ENCODE peak calls at places on chromosomes 5 and 9, in seven cellular contexts. One of them, this sample, is unnamed.

GRCh38 chr5:37251673-37252072 is 2.5 kb upstream of the CPLANE1 start:
- DNase-seq in fibroblast of lung: no peak
- DNase-seq in WTC11: no peak
- DNase-seq in NCI-H1417: no peak
- DNase-seq in colonic mucosa: no peak
- DNase-seq in activated T-cell treated with anti-CD3 and anti-CD28 coated beads, Interleukin-2, amount 50 U/mL, for 1 hour: no peak
- DNase-seq in HEK293T: no peak
- DNase-seq in this sample: no peak

GRCh38 chr9:131020388-131020787 is 11.4 kb downstream of the LAMC3 start:
- DNase-seq in fibroblast of lung: peak
- DNase-seq in WTC11: no peak
- DNase-seq in activated T-cell treated with anti-CD3 and anti-CD28 coated beads, Interleukin-2, amount 50 U/mL, for 1 hour: no peak
- DNase-seq in colonic mucosa: no peak
- DNase-seq in HEK293T: no peak
- DNase-seq in NCI-H1417: no peak
- DNase-seq in this sample: peak

GRCh38 chr9:93656426-93657222 is 80.2 kb downstream of the PHF2 start:
- DNase-seq in NCI-H1417: no peak
- DNase-seq in WTC11: peak
- DNase-seq in fibroblast of lung: no peak
- DNase-seq in activated T-cell treated with anti-CD3 and anti-CD28 coated beads, Interleukin-2, amount 50 U/mL, for 1 hour: no peak
- DNase-seq in HEK293T: no peak
- DNase-seq in colonic mucosa: no peak
- DNase-seq in this sample: no peak

GRCh38 chr9:31137850-31138160 is 1246.6 kb upstream of the ACO1 start:
- DNase-seq in NCI-H1417: no peak
- DNase-seq in fibroblast of lung: peak
- DNase-seq in WTC11: no peak
- DNase-seq in HEK293T: no peak
- DNase-seq in activated T-cell treated with anti-CD3 and anti-CD28 coated beads, Interleukin-2, amount 50 U/mL, for 1 hour: no peak
- DNase-seq in colonic mucosa: no peak
- DNase-seq in this sample: no peak

GRCh38 chr5:115842952-115843351 is 1.2 kb downstream of the AP3S1 start:
- DNase-seq in NCI-H1417: peak
- DNase-seq in activated T-cell treated with anti-CD3 and anti-CD28 coated beads, Interleukin-2, amount 50 U/mL, for 1 hour: no peak
- DNase-seq in fibroblast of lung: peak
- DNase-seq in HEK293T: no peak
- DNase-seq in colonic mucosa: no peak
- DNase-seq in WTC11: no peak
- DNase-seq in this sample: no peak

GRCh38 chr5:56481147-56481997 is 248.2 kb upstream of the ANKRD55 start:
- DNase-seq in NCI-H1417: peak
- DNase-seq in WTC11: peak
- DNase-seq in activated T-cell treated with anti-CD3 and anti-CD28 coated beads, Interleukin-2, amount 50 U/mL, for 1 hour: peak
- DNase-seq in fibroblast of lung: peak
- DNase-seq in colonic mucosa: peak
- DNase-seq in HEK293T: peak
- DNase-seq in this sample: peak

GRCh38 chr5:135033866-135034185 is 202 bp downstream of the PITX1 start:
- DNase-seq in HEK293T: no peak
- DNase-seq in fibroblast of lung: no peak
- DNase-seq in NCI-H1417: peak
- DNase-seq in colonic mucosa: no peak
- DNase-seq in activated T-cell treated with anti-CD3 and anti-CD28 coated beads, Interleukin-2, amount 50 U/mL, for 1 hour: no peak
- DNase-seq in WTC11: no peak
- DNase-seq in this sample: peak

GRCh38 chr9:135960328-135961276 is 571 bp downstream of the UBAC1 start:
- DNase-seq in activated T-cell treated with anti-CD3 and anti-CD28 coated beads, Interleukin-2, amount 50 U/mL, for 1 hour: peak
- DNase-seq in HEK293T: no peak
- DNase-seq in fibroblast of lung: no peak
- DNase-seq in WTC11: no peak
- DNase-seq in colonic mucosa: no peak
- DNase-seq in NCI-H1417: peak
- DNase-seq in this sample: peak

GRCh38 chr9:134314950-134315715 is 11.1 kb upstream of the RXRA start:
- DNase-seq in fibroblast of lung: no peak
- DNase-seq in HEK293T: no peak
- DNase-seq in colonic mucosa: no peak
- DNase-seq in NCI-H1417: no peak
- DNase-seq in WTC11: no peak
- DNase-seq in activated T-cell treated with anti-CD3 and anti-CD28 coated beads, Interleukin-2, amount 50 U/mL, for 1 hour: no peak
- DNase-seq in this sample: no peak

GRCh38 chr5:96709152-96709821 is 47.1 kb downstream of the CAST start:
- DNase-seq in HEK293T: no peak
- DNase-seq in NCI-H1417: no peak
- DNase-seq in colonic mucosa: no peak
- DNase-seq in WTC11: no peak
- DNase-seq in activated T-cell treated with anti-CD3 and anti-CD28 coated beads, Interleukin-2, amount 50 U/mL, for 1 hour: no peak
- DNase-seq in fibroblast of lung: peak
- DNase-seq in this sample: peak

GRCh38 chr5:67149933-67150523 is 46.6 kb downstream of the CD180 start:
- DNase-seq in NCI-H1417: peak
- DNase-seq in activated T-cell treated with anti-CD3 and anti-CD28 coated beads, Interleukin-2, amount 50 U/mL, for 1 hour: no peak
- DNase-seq in HEK293T: no peak
- DNase-seq in fibroblast of lung: no peak
- DNase-seq in WTC11: no peak
- DNase-seq in colonic mucosa: no peak
- DNase-seq in this sample: peak

GRCh38 chr5:32903613-32904012 is 192.5 kb downstream of the NPR3 start:
- DNase-seq in colonic mucosa: no peak
- DNase-seq in WTC11: no peak
- DNase-seq in activated T-cell treated with anti-CD3 and anti-CD28 coated beads, Interleukin-2, amount 50 U/mL, for 1 hour: no peak
- DNase-seq in NCI-H1417: no peak
- DNase-seq in fibroblast of lung: no peak
- DNase-seq in HEK293T: no peak
- DNase-seq in this sample: no peak

GRCh38 chr5:68711311-68712200 is 382.3 kb upstream of the SLC30A5 start:
- DNase-seq in colonic mucosa: no peak
- DNase-seq in WTC11: no peak
- DNase-seq in fibroblast of lung: no peak
- DNase-seq in activated T-cell treated with anti-CD3 and anti-CD28 coated beads, Interleukin-2, amount 50 U/mL, for 1 hour: peak
- DNase-seq in HEK293T: no peak
- DNase-seq in NCI-H1417: peak
- DNase-seq in this sample: peak

GRCh38 chr9:86637515-86637914 is 283.3 kb upstream of the TUT7 start:
- DNase-seq in fibroblast of lung: peak
- DNase-seq in WTC11: peak
- DNase-seq in activated T-cell treated with anti-CD3 and anti-CD28 coated beads, Interleukin-2, amount 50 U/mL, for 1 hour: no peak
- DNase-seq in colonic mucosa: no peak
- DNase-seq in HEK293T: peak
- DNase-seq in NCI-H1417: no peak
- DNase-seq in this sample: no peak

GRCh38 chr9:80995759-80996158 is 693.6 kb downstream of the TLE1 start:
- DNase-seq in fibroblast of lung: peak
- DNase-seq in NCI-H1417: no peak
- DNase-seq in colonic mucosa: no peak
- DNase-seq in HEK293T: no peak
- DNase-seq in WTC11: no peak
- DNase-seq in activated T-cell treated with anti-CD3 and anti-CD28 coated beads, Interleukin-2, amount 50 U/mL, for 1 hour: no peak
- DNase-seq in this sample: peak

GRCh38 chr5:41420509-41421067 is 89.8 kb downstream of the PLCXD3 start:
- DNase-seq in colonic mucosa: no peak
- DNase-seq in fibroblast of lung: no peak
- DNase-seq in HEK293T: no peak
- DNase-seq in WTC11: no peak
- DNase-seq in activated T-cell treated with anti-CD3 and anti-CD28 coated beads, Interleukin-2, amount 50 U/mL, for 1 hour: no peak
- DNase-seq in NCI-H1417: no peak
- DNase-seq in this sample: no peak

GRCh38 chr9:92324889-92325268 is 271 bp downstream of the NOL8 start:
- DNase-seq in fibroblast of lung: no peak
- DNase-seq in HEK293T: no peak
- DNase-seq in WTC11: no peak
- DNase-seq in activated T-cell treated with anti-CD3 and anti-CD28 coated beads, Interleukin-2, amount 50 U/mL, for 1 hour: no peak
- DNase-seq in NCI-H1417: no peak
- DNase-seq in colonic mucosa: no peak
- DNase-seq in this sample: peak

GRCh38 chr5:93330506-93330905 is 250.5 kb downstream of the NR2F1-AS1 start:
- DNase-seq in colonic mucosa: no peak
- DNase-seq in WTC11: no peak
- DNase-seq in fibroblast of lung: peak
- DNase-seq in HEK293T: no peak
- DNase-seq in activated T-cell treated with anti-CD3 and anti-CD28 coated beads, Interleukin-2, amount 50 U/mL, for 1 hour: no peak
- DNase-seq in NCI-H1417: no peak
- DNase-seq in this sample: peak

GRCh38 chr9:79623799-79624721 is 52.3 kb downstream of the TLE4 start:
- DNase-seq in HEK293T: peak
- DNase-seq in activated T-cell treated with anti-CD3 and anti-CD28 coated beads, Interleukin-2, amount 50 U/mL, for 1 hour: peak
- DNase-seq in NCI-H1417: peak
- DNase-seq in fibroblast of lung: no peak
- DNase-seq in WTC11: no peak
- DNase-seq in colonic mucosa: peak
- DNase-seq in this sample: no peak

GRCh38 chr5:117809251-117809650 is 1179.1 kb downstream of the DTWD2 start:
- DNase-seq in fibroblast of lung: no peak
- DNase-seq in colonic mucosa: no peak
- DNase-seq in WTC11: no peak
- DNase-seq in activated T-cell treated with anti-CD3 and anti-CD28 coated beads, Interleukin-2, amount 50 U/mL, for 1 hour: no peak
- DNase-seq in NCI-H1417: no peak
- DNase-seq in HEK293T: no peak
- DNase-seq in this sample: no peak

GRCh38 chr5:35860686-35861085 is 4.0 kb downstream of the IL7R start:
- DNase-seq in HEK293T: no peak
- DNase-seq in fibroblast of lung: peak
- DNase-seq in NCI-H1417: no peak
- DNase-seq in WTC11: no peak
- DNase-seq in activated T-cell treated with anti-CD3 and anti-CD28 coated beads, Interleukin-2, amount 50 U/mL, for 1 hour: no peak
- DNase-seq in colonic mucosa: no peak
- DNase-seq in this sample: peak

This sample was measured in foreskin fibroblast.